ENCODE peak calls at places on chromosomes 6 and 20, in eight cellular contexts. A is heart right ventricle, O is fibroblast of lung, X is dorsolateral prefrontal cortex, G is cardiac fibroblast, Y is fibroblast of villous mesenchyme, D is A673, H is foreskin fibroblast. R is an unnamed sample.

GRCh38 chr20:1469925-1470571 is 3.4 kb upstream of the NSFL1C start:
- DNase-seq in A (peak), G (peak), H (peak), D (peak), O (peak), Y (peak), X (peak), R (peak)

GRCh38 chr6:154314084-154314483 is 42.5 kb downstream of the IPCEF1 start:
- DNase-seq in G (no peak), H (peak), O (no peak), D (no peak), X (no peak), A (no peak), Y (no peak), R (peak)

GRCh38 chr6:106069478-106069877 is 16.7 kb upstream of the PRDM1 start:
- DNase-seq in X (no peak), O (peak), D (peak), H (peak), Y (peak), A (peak), G (peak), R (peak)

GRCh38 chr20:56247954-56248782 is at the start of gene MC3R:
- DNase-seq in H (peak), Y (peak), O (peak), A (peak), X (peak), D (peak), G (peak), R (peak)

GRCh38 chr6:105600342-105601293 is 197.7 kb upstream of the PREP start:
- DNase-seq in O (peak), D (no peak), H (peak), A (no peak), Y (peak), X (no peak), G (peak), R (peak)

GRCh38 chr6:28218312-28219248 is 6.5 kb upstream of the ZSCAN9 start:
- DNase-seq in G (peak), Y (peak), A (peak), X (peak), H (peak), O (peak), D (peak), R (peak)

GRCh38 chr20:2178328-2179232 is 77.0 kb downstream of the STK35 start:
- DNase-seq in H (no peak), D (no peak), O (peak), A (no peak), X (no peak), Y (peak), G (peak), R (no peak)

GRCh38 chr6:126199482-126199881 is 140.4 kb upstream of the CENPW start:
- DNase-seq in Y (no peak), O (no peak), A (no peak), D (no peak), G (no peak), X (no peak), H (no peak), R (no peak)

GRCh38 chr6:106981901-106982300 is 7.4 kb upstream of the CD24 start:
- DNase-seq in H (peak), Y (no peak), X (no peak), A (no peak), D (no peak), O (no peak), G (no peak), R (peak)

GRCh38 chr20:6769953-6770831 is 2.7 kb downstream of the BMP2 start:
- DNase-seq in H (peak), D (no peak), Y (peak), O (peak), A (peak), G (peak), X (peak), R (peak)

GRCh38 chr6:168247456-168248147 is 72.0 kb downstream of the DACT2 start:
- DNase-seq in A (no peak), X (no peak), H (peak), D (peak), G (no peak), O (no peak), Y (peak), R (peak)

GRCh38 chr6:165447141-165447540 is 137.7 kb upstream of the C6orf118 start:
- DNase-seq in X (no peak), D (no peak), G (no peak), O (no peak), H (no peak), Y (no peak), A (no peak), R (no peak)

GRCh38 chr6:87929843-87930288 is 117.8 kb upstream of the SPACA1 start:
- DNase-seq in G (peak), H (peak), D (peak), X (peak), A (peak), Y (peak), O (peak), R (peak)
- H3K4me3 ChIP-seq in G (no peak), H (peak), D (no peak), X (no peak), A (no peak), Y (peak), O (no peak), R (peak)

DNA sequence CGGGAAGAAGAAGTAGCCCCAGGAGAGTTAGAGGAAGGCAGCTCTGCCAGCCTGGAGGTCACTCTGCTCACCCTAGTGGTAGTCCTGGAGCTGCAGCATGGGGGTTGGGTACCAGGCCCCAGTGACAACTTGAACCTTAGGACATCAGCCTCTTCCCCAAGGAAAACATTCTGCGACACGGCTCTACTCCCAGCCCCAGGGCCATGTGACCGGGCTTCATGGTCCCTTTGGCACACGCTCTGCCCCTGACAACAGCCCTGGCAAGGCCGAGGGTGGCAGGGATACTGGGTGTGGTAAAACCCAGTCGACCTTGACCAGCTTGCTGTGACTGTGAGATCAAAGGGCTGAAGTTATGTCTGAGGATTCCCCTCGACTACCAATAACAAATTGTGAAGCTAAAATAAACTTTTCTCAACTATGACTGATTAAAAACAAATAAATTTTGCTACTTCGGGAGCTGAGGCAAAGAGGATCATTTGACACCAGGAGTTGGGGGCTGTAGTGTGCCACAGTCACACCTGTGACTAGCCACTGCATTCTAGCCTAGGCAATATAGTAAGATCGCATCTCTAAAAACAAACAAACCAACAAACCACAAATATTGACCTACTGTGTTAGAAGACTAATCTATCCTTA is 24.4 kb upstream of the ARID1B start:
- DNase-seq in X (no peak), D (no peak), H (no peak), A (no peak), Y (no peak), G (no peak), O (no peak), R (no peak)
- TF ChIP-seq CTCF in X (peak), D (peak), H (peak), A (peak), Y (peak), G (peak), O (no peak), R (peak)

DNA sequence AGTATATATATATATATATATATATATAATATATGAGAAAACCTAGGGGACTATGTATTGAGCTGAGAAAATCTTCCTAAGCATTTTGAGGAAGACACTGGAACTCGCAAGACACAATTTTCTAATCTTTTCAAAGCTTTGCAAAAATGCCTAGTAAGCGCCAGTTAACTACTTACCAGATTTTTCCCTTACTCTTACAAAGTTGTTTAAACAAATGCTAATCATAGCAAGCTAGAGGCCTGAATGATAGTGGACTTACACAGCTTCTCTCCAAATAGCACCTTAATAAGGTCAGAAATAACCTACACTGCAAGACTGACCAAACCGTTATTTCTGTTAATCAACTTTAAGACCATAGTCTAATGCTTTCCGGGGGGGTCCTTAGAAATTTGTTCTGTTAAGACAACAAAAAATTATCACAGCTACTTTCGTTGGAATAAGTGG is 56.1 kb upstream of the HFE start:
- DNase-seq in X (no peak), H (no peak), A (no peak), Y (no peak), D (peak), G (no peak), O (peak), R (no peak)
- H3K4me3 ChIP-seq in X (peak), H (peak), A (peak), Y (peak), D (peak), G (peak), O (peak), R (peak)

DNA sequence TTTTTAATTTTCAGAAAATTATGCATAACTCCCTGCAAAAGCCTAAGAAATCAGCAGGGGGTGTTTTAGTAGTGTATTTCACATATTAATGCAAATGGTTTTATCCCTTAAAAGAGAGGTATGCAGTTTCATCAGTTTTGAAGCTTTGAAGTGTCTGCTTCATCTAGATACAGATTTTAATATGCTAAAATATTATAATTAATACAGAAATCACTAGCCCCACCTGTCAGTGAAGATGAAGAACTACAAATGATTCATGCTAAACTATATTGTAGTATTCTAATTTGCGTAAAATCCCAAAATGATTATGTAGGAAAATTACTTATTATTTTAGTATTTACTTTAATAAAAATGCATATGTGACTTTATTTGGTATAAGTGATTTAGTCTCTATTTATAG is 2.9 kb upstream of the TFB1M start:
- DNase-seq in H (peak), G (peak), A (no peak), X (no peak), O (no peak), D (peak), Y (peak), R (no peak)
- TF ChIP-seq CTCF in H (peak), G (peak), A (peak), X (peak), O (no peak), D (peak), Y (peak), R (peak)

DNA sequence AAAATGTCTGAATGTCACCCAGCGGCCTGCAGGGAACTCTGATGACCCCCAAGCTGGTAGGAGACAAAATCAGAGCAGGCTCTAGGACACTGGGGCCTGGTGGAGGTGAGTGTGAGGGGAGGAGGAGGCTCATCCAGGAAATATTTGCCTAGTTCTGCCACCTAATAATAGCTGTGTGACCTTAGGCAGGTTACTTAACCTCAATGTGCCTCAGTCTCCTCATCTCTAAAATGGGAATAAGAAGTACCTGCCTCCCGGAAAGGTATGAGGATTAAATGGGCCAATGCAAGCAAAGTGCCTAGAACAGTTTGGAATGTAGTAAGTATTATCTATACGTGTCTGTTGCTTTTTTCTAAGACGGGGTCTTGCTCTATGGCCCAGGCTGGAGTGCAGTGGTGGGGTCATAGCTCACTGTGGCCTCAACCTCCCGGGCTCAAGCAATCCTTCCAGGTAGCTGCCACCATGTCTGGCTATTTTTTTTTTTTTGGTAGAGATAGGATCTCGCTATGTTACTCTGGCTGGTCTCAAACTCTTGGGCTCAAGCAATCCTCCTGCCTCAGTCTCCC is 60.4 kb downstream of the RAB44 start:
- DNase-seq in H (no peak), Y (no peak), O (no peak), D (no peak), G (no peak), A (no peak), X (no peak), R (no peak)
- H3K4me3 ChIP-seq in H (no peak), Y (no peak), O (no peak), D (no peak), G (no peak), A (no peak), X (no peak), R (no peak)

GRCh38 chr6:36546664-36546957 is 668 bp downstream of the STK38 start:
- DNase-seq in G (no peak), X (no peak), H (no peak), Y (no peak), A (no peak), O (no peak), D (peak), R (no peak)

GRCh38 chr6:36545767-36546663 is 1.3 kb downstream of the STK38 start:
- DNase-seq in A (no peak), Y (peak), O (peak), H (peak), D (peak), G (peak), X (no peak), R (peak)

GRCh38 chr6:36548401-36548743 is 1.1 kb upstream of the STK38 start:
- DNase-seq in D (no peak), A (no peak), X (no peak), O (no peak), Y (no peak), G (no peak), H (no peak), R (no peak)

GRCh38 chr6:36547646-36548400 is 544 bp upstream of the STK38 start:
- DNase-seq in A (no peak), H (no peak), X (no peak), G (no peak), O (no peak), Y (no peak), D (no peak), R (no peak)

GRCh38 chr6:36546958-36547645 is at the start of gene STK38:
- DNase-seq in G (peak), Y (peak), A (peak), O (peak), H (peak), X (peak), D (peak), R (peak)
- TF ChIP-seq CTCF in G (no peak), Y (peak), A (peak), O (no peak), H (no peak), X (peak), D (peak), R (peak)

GRCh38 chr6:2990179-2990931 is 9.3 kb upstream of the NQO2 start:
- DNase-seq in O (peak), X (no peak), D (no peak), H (peak), Y (peak), G (peak), A (peak), R (peak)

GRCh38 chr6:2988426-2989331 is 11.0 kb upstream of the NQO2 start:
- DNase-seq in O (peak), X (peak), D (peak), A (peak), Y (peak), G (peak), H (peak), R (peak)

GRCh38 chr6:2992330-2992979 is 7.2 kb upstream of the NQO2 start:
- DNase-seq in H (no peak), D (no peak), O (no peak), A (no peak), X (no peak), G (no peak), Y (no peak), R (no peak)

GRCh38 chr6:2989332-2990178 is 10.1 kb upstream of the NQO2 start:
- DNase-seq in X (peak), D (peak), H (peak), Y (peak), O (peak), A (peak), G (peak), R (peak)

DNA sequence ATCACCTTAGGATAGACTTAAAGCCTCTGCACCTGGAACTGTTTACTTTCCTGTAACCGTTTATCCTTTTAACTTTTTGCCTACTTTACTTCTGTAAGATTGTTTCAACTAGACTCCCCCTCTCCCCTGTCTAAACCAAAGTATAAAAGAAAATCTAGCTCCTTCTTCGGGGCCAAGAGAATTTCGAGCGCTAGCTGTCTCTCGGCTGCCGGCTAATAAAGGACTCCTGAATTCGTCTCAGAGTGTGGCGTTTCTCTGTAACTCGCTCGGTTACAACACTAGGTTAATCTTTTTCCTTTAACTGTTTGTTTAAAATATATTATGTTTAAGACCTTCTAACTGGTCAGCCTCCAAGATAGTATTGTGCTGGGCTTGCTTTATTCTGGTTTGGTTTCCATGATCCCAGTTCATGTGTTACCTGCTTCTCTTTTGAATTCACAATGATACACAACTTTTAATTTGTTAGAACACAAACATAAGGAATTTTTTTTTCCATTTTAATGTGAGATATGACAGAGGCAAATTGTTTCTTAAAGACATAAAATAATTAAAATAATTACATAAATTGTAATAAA is 8.7 kb upstream of the NQO2 start:
- DNase-seq in O (no peak), A (no peak), Y (no peak), H (no peak), D (no peak), X (no peak), G (no peak), R (no peak)
- H3K4me3 ChIP-seq in O (peak), A (peak), Y (peak), H (peak), D (peak), X (peak), G (peak), R (peak)

DNA sequence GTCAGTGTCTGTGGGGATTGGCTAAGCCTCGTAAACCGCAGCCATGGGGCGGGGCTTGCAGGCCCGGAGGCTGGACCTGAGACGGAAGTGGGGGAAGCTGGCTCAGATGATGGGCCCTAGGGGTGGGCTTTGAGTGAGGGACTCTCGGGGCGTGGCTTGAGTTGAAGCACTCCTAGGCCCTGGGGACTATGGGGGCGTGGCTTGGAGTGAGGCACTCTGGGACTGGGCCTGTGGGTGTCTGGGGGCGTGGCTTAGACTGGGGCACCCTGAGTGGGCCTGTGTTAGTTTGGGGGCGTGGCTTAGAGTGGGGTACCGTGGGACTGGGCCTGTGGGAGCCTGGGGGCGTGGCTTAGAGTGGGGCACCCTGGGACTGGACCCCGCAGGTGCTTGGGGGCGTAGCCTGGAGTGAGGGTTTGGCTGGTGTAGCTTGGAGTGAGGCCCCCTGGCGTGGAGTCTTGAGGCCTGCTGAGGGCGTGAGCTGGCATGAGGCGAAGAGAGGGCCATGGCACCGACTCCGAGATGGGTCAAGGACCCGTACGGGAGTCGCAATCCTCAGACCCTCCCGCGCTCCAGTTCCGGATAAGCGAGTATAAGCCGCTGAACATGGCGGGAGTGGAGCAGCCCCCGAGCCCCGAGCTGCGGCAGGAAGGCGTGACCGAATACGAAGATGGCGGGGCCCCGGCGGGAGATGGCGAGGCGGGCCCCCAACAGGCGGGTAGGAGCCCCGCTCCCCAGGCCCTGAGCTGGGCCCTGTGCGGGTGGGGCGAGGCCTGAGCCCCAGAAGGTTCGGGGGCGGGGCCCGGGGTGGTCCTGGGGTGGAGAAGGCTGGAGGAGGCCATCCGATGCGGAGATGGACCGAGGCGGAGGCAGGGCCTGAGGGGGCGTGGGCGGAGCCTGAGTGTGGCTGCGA is 6.8 kb downstream of the L3MBTL1 start:
- DNase-seq in H (peak), Y (peak), D (peak), G (peak), X (peak), O (peak), A (peak), R (peak)
- TF ChIP-seq CTCF in H (no peak), Y (peak), D (no peak), G (peak), X (peak), O (peak), A (peak), R (peak)